ENCODE peak calls at places on chromosomes 5 and 9, in four cellular contexts. H is glutamatergic neuron, E is amygdala, D is neural crest cell. I is an unnamed sample.

GRCh38 chr5:59789197-59789596 is 104.3 kb downstream of the PDE4D start:
- DNase-seq in H (no peak), D (no peak), E (no peak), I (no peak)

GRCh38 chr9:97845130-97845529 is 7.9 kb upstream of the FOXE1 start:
- DNase-seq in H (no peak), E (no peak), D (no peak), I (no peak)

GRCh38 chr5:81205058-81205457 is 28.1 kb upstream of the CKMT2 start:
- DNase-seq in E (no peak), H (no peak), D (no peak), I (no peak)

GRCh38 chr5:68225188-68225910 is 9.8 kb downstream of the PIK3R1 start:
- DNase-seq in D (no peak), H (no peak), E (peak), I (no peak)

GRCh38 chr5:1944408-1944807 is 61.7 kb upstream of the IRX4 start:
- DNase-seq in E (no peak), H (no peak), D (no peak), I (no peak)

GRCh38 chr5:1172670-1173404 is 28.6 kb upstream of the SLC6A19 start:
- DNase-seq in D (no peak), H (peak), E (no peak), I (no peak)

GRCh38 chr9:137446851-137447471 is 5.8 kb upstream of the ENTPD8 start:
- DNase-seq in E (no peak), D (no peak), H (peak), I (no peak)

GRCh38 chr5:32420506-32420905 is 24.0 kb downstream of the ZFR start:
- DNase-seq in H (no peak), E (no peak), D (no peak), I (no peak)

GRCh38 chr5:38607396-38607795 is 51.0 kb upstream of the LIFR start:
- DNase-seq in D (no peak), H (no peak), E (no peak), I (no peak)

GRCh38 chr5:53123702-53124101 is 14.1 kb upstream of the MOCS2 start:
- DNase-seq in H (no peak), E (no peak), D (no peak), I (no peak)

GRCh38 chr5:149364719-149365118 is 6.9 kb downstream of the PCYOX1L start:
- DNase-seq in E (no peak), D (no peak), H (no peak), I (no peak)

GRCh38 chr5:112967520-112968083 is 9.0 kb upstream of the DCP2 start:
- DNase-seq in E (no peak), D (no peak), H (no peak), I (no peak)

GRCh38 chr9:16398676-16399075 is 471.8 kb downstream of the BNC2 start:
- DNase-seq in D (no peak), H (no peak), E (no peak), I (no peak)

GRCh38 chr9:122213589-122214413 is 15.0 kb downstream of the LHX6 start:
- DNase-seq in H (peak), E (no peak), D (peak), I (peak)

GRCh38 chr9:89602978-89603628 is 1.7 kb upstream of the GADD45G start:
- DNase-seq in E (peak), H (peak), D (peak), I (peak)

GRCh38 chr5:127072861-127073846 is at the start of gene C5orf63:
- DNase-seq in E (no peak), D (no peak), H (peak), I (peak)

GRCh38 chr5:17991775-17992174 is 357.5 kb downstream of the TAF11L14 start:
- DNase-seq in H (peak), D (no peak), E (no peak), I (no peak)

GRCh38 chr9:96183751-96184150 is 118.2 kb downstream of the HSD17B3 start:
- DNase-seq in E (no peak), H (no peak), D (no peak), I (no peak)

GRCh38 chr9:97575673-97576048 is 57.5 kb downstream of the TSTD2 start:
- DNase-seq in H (no peak), E (no peak), D (no peak), I (no peak)

GRCh38 chr9:33245341-33245740 is 5.4 kb downstream of the SPINK4 start:
- DNase-seq in E (no peak), H (no peak), D (no peak), I (no peak)

GRCh38 chr5:138491669-138492551 is 26.6 kb downstream of the EGR1 start:
- DNase-seq in E (peak), D (peak), H (peak), I (peak)

GRCh38 chr5:72235725-72236124 is 84.3 kb downstream of the MRPS27 start:
- DNase-seq in E (no peak), H (no peak), D (no peak), I (no peak)

GRCh38 chr5:169253071-169253470 is 47.9 kb downstream of the SLIT3 start:
- DNase-seq in E (no peak), D (no peak), H (no peak), I (no peak)

I was measured in WTC11.